ENCODE peak calls at places on chromosomes 7 and 10, in four cellular contexts. One of them, this sample, is unnamed.

GRCh38 chr7:149716007-149716931 is 57.1 kb downstream of the ZNF467 start:
- DNase-seq in left cardiac atrium: no peak
- DNase-seq in activated CD4-positive, alpha-beta T cell treated with anti-CD3 and anti-CD28 coated beads for 24 hours: no peak
- DNase-seq in GM04503: no peak
- DNase-seq in this sample: no peak

GRCh38 chr7:102439963-102440795 is 6.8 kb downstream of the ORAI2 start:
- DNase-seq in left cardiac atrium: peak
- DNase-seq in activated CD4-positive, alpha-beta T cell treated with anti-CD3 and anti-CD28 coated beads for 24 hours: no peak
- DNase-seq in GM04503: peak
- DNase-seq in this sample: no peak

GRCh38 chr10:80506189-80506575 is 31.5 kb upstream of the SH2D4B start:
- DNase-seq in left cardiac atrium: no peak
- DNase-seq in activated CD4-positive, alpha-beta T cell treated with anti-CD3 and anti-CD28 coated beads for 24 hours: no peak
- DNase-seq in GM04503: no peak
- DNase-seq in this sample: no peak

GRCh38 chr7:101848168-101848951 is 30.9 kb downstream of the CUX1 start:
- DNase-seq in left cardiac atrium: no peak
- DNase-seq in activated CD4-positive, alpha-beta T cell treated with anti-CD3 and anti-CD28 coated beads for 24 hours: no peak
- DNase-seq in GM04503: no peak
- DNase-seq in this sample: no peak

GRCh38 chr7:232571-233455 is 40.4 kb downstream of the FAM20C start:
- DNase-seq in left cardiac atrium: no peak
- DNase-seq in activated CD4-positive, alpha-beta T cell treated with anti-CD3 and anti-CD28 coated beads for 24 hours: no peak
- DNase-seq in GM04503: peak
- DNase-seq in this sample: peak

GRCh38 chr10:95650232-95650631 is 6.3 kb downstream of the ALDH18A1 start:
- DNase-seq in left cardiac atrium: no peak
- DNase-seq in activated CD4-positive, alpha-beta T cell treated with anti-CD3 and anti-CD28 coated beads for 24 hours: no peak
- DNase-seq in GM04503: no peak
- DNase-seq in this sample: no peak

GRCh38 chr10:33143160-33143728 is 185.2 kb upstream of the ITGB1 start:
- DNase-seq in left cardiac atrium: no peak
- DNase-seq in activated CD4-positive, alpha-beta T cell treated with anti-CD3 and anti-CD28 coated beads for 24 hours: no peak
- DNase-seq in GM04503: no peak
- DNase-seq in this sample: peak

GRCh38 chr7:114533151-114533550 is 118.5 kb downstream of the FOXP2 start:
- DNase-seq in left cardiac atrium: no peak
- DNase-seq in activated CD4-positive, alpha-beta T cell treated with anti-CD3 and anti-CD28 coated beads for 24 hours: no peak
- DNase-seq in GM04503: no peak
- DNase-seq in this sample: no peak

GRCh38 chr7:133365892-133366291 is 113.0 kb downstream of the EXOC4 start:
- DNase-seq in left cardiac atrium: no peak
- DNase-seq in activated CD4-positive, alpha-beta T cell treated with anti-CD3 and anti-CD28 coated beads for 24 hours: no peak
- DNase-seq in GM04503: no peak
- DNase-seq in this sample: no peak

GRCh38 chr10:110296966-110297365 is 7.8 kb downstream of the SMNDC1 start:
- DNase-seq in left cardiac atrium: no peak
- DNase-seq in activated CD4-positive, alpha-beta T cell treated with anti-CD3 and anti-CD28 coated beads for 24 hours: no peak
- DNase-seq in GM04503: no peak
- DNase-seq in this sample: no peak

GRCh38 chr7:81937091-81937490 is 167.2 kb upstream of the HGF start:
- DNase-seq in left cardiac atrium: no peak
- DNase-seq in activated CD4-positive, alpha-beta T cell treated with anti-CD3 and anti-CD28 coated beads for 24 hours: no peak
- DNase-seq in GM04503: no peak
- DNase-seq in this sample: no peak

GRCh38 chr10:124369066-124369465 is 49.7 kb downstream of the OAT start:
- DNase-seq in left cardiac atrium: no peak
- DNase-seq in activated CD4-positive, alpha-beta T cell treated with anti-CD3 and anti-CD28 coated beads for 24 hours: no peak
- DNase-seq in GM04503: no peak
- DNase-seq in this sample: no peak

GRCh38 chr7:94760702-94761101 is 104.8 kb upstream of the SGCE start:
- DNase-seq in left cardiac atrium: no peak
- DNase-seq in activated CD4-positive, alpha-beta T cell treated with anti-CD3 and anti-CD28 coated beads for 24 hours: no peak
- DNase-seq in GM04503: no peak
- DNase-seq in this sample: no peak

GRCh38 chr10:108392286-108392685 is 1227.8 kb upstream of the SORCS1 start:
- DNase-seq in left cardiac atrium: no peak
- DNase-seq in activated CD4-positive, alpha-beta T cell treated with anti-CD3 and anti-CD28 coated beads for 24 hours: no peak
- DNase-seq in GM04503: no peak
- DNase-seq in this sample: peak

GRCh38 chr7:90708841-90709317 is 112.8 kb downstream of the CDK14 start:
- DNase-seq in left cardiac atrium: no peak
- DNase-seq in activated CD4-positive, alpha-beta T cell treated with anti-CD3 and anti-CD28 coated beads for 24 hours: no peak
- DNase-seq in GM04503: no peak
- DNase-seq in this sample: no peak

GRCh38 chr7:148898845-148899474 is 14.9 kb upstream of the EZH2 start:
- DNase-seq in left cardiac atrium: no peak
- DNase-seq in activated CD4-positive, alpha-beta T cell treated with anti-CD3 and anti-CD28 coated beads for 24 hours: no peak
- DNase-seq in GM04503: no peak
- DNase-seq in this sample: no peak

This sample was measured in AG09319.